ENCODE peak calls at places on chromosomes 2 and 18, in six cellular contexts. O is ovary, T is AG10803, G is heart right ventricle, U is Panc1, B is brain microvascular endothelial cell. I is an unnamed sample.
A peak's percentile ranks its signal among the peaks of the same experiment; 100 is the strongest.

GRCh38 chr2:151339168-151339567 is 18.2 kb upstream of the TNFAIP6 start:
- DNase-seq in T (no peak), U (no peak), B (no peak), G (no peak), O (no peak), I (no peak)

GRCh38 chr2:203559640-203560039 is 24.5 kb upstream of the RAPH1 start:
- DNase-seq in T (no peak), G (no peak), B (no peak), O (no peak), U (no peak), I (no peak)

GRCh38 chr2:43274055-43274454 is 47.6 kb upstream of the ZFP36L2 start:
- DNase-seq in T (no peak), B (no peak), U (no peak), G (no peak), O (no peak), I (no peak)

GRCh38 chr2:156088598-156088997 is 243.9 kb downstream of the NR4A2 start:
- DNase-seq in U (no peak), B (no peak), G (no peak), T (no peak), O (no peak), I (no peak)

GRCh38 chr2:151907933-151908882 is 80.0 kb upstream of the ARL5A start:
- DNase-seq in B (peak; percentile 28), T (no peak), G (no peak), U (no peak), O (no peak), I (no peak)

GRCh38 chr18:79770826-79771225 is 26.9 kb upstream of the KCNG2 start:
- DNase-seq in U (no peak), T (no peak), B (no peak), O (no peak), G (no peak), I (no peak)

GRCh38 chr2:47636596-47636995 is 146.3 kb upstream of the MSH6 start:
- DNase-seq in T (peak; percentile 63), B (no peak), G (no peak), O (no peak), U (no peak), I (no peak)

GRCh38 chr2:110873597-110874525 is 141.5 kb downstream of the ACOXL start:
- DNase-seq in O (no peak), U (no peak), T (no peak), G (no peak), B (no peak), I (no peak)

GRCh38 chr2:69298862-69299261 is 88.2 kb downstream of the GFPT1 start:
- DNase-seq in G (no peak), T (peak; percentile 60), B (peak; percentile 68), O (no peak), U (no peak), I (no peak)

GRCh38 chr2:128513416-128514283 is 195.0 kb upstream of the HS6ST1 start:
- DNase-seq in O (no peak), B (no peak), U (no peak), T (no peak), G (no peak), I (no peak)

GRCh38 chr2:28325567-28326468 is 66.8 kb upstream of the FOSL2 start:
- DNase-seq in B (no peak), O (no peak), U (no peak), T (no peak), G (no peak), I (no peak)

GRCh38 chr2:180456811-180457210 is 449.7 kb upstream of the CWC22 start:
- DNase-seq in O (no peak), G (no peak), B (no peak), T (no peak), U (no peak), I (no peak)

GRCh38 chr2:100109986-100110980 is 32.1 kb downstream of the AFF3 start:
- DNase-seq in B (no peak), T (no peak), G (no peak), U (no peak), O (no peak), I (no peak)

GRCh38 chr2:8380026-8380425 is 301.8 kb upstream of the ID2 start:
- DNase-seq in B (no peak), U (no peak), G (no peak), O (no peak), T (no peak), I (no peak)

GRCh38 chr2:181685150-181685688 is 4.9 kb upstream of the NEUROD1 start:
- DNase-seq in G (no peak), T (peak; percentile 2), U (no peak), O (no peak), B (no peak), I (no peak)

GRCh38 chr2:26591619-26592505 is 49.3 kb downstream of the CIB4 start:
- DNase-seq in B (no peak), G (no peak), O (no peak), T (no peak), U (no peak), I (no peak)

GRCh38 chr2:16662440-16662839 is 3.2 kb downstream of the CYRIA start:
- DNase-seq in O (no peak), B (peak; percentile 89), G (no peak), T (no peak), U (no peak), I (no peak)

GRCh38 chr18:74459877-74460276 is 2.8 kb upstream of the DIPK1C start:
- DNase-seq in U (no peak), B (no peak), T (no peak), O (no peak), G (no peak), I (no peak)

GRCh38 chr2:6999161-6999877 is 82.1 kb downstream of the RNF144A start:
- DNase-seq in O (no peak), T (no peak), G (no peak), B (no peak), U (no peak), I (no peak)

GRCh38 chr2:238272156-238272555 is 16.3 kb downstream of the PER2 start:
- DNase-seq in U (no peak), T (no peak), O (no peak), G (no peak), B (no peak), I (peak; percentile 27)

GRCh38 chr18:10563886-10564285 is 38.1 kb downstream of the NAPG start:
- DNase-seq in G (no peak), O (no peak), U (no peak), T (no peak), B (no peak), I (no peak)

GRCh38 chr2:146952691-146953090 is 892.1 kb upstream of the ACVR2A start:
- DNase-seq in B (no peak), O (no peak), T (peak; percentile 21), G (no peak), U (no peak), I (no peak)

GRCh38 chr18:13147146-13147545 is 71.4 kb upstream of the LDLRAD4 start:
- DNase-seq in B (no peak), T (no peak), O (no peak), U (no peak), G (no peak), I (no peak)

GRCh38 chr2:80001704-80002103 is 302.8 kb downstream of the LRRTM1 start:
- DNase-seq in T (peak; percentile 83), O (no peak), U (no peak), G (no peak), B (no peak), I (no peak)

GRCh38 chr18:48949051-48949605 is 1.6 kb downstream of the SMAD7 start:
- DNase-seq in G (peak; percentile 59), T (no peak), B (no peak), O (peak; percentile 57), U (no peak), I (no peak)

GRCh38 chr2:204110250-204111183 is 174.0 kb downstream of the ICOS start:
- DNase-seq in B (peak; percentile 47), O (no peak), T (peak; percentile 70), U (no peak), G (no peak), I (no peak)

GRCh38 chr2:192195548-192196418 is 1.1 kb upstream of the TMEFF2 start:
- DNase-seq in B (no peak), G (peak; percentile 14), U (no peak), O (peak; percentile 11), T (peak; percentile 15), I (peak; percentile 60)

GRCh38 chr18:67665266-67665665 is 148.7 kb upstream of the DSEL start:
- DNase-seq in G (no peak), T (peak; percentile 63), U (no peak), B (peak; percentile 44), O (no peak), I (no peak)

GRCh38 chr2:39684495-39684894 is 18.8 kb downstream of the TMEM178A start:
- DNase-seq in U (no peak), G (no peak), O (no peak), B (no peak), T (no peak), I (no peak)

GRCh38 chr2:134453973-134454372 is 200.1 kb downstream of the MGAT5 start:
- DNase-seq in T (no peak), B (no peak), U (no peak), O (no peak), G (no peak), I (no peak)

GRCh38 chr2:74501335-74502071 is 2.1 kb upstream of the LBX2 start:
- DNase-seq in B (no peak), U (no peak), O (no peak), G (no peak), T (no peak), I (no peak)
- H3K4me3 ChIP-seq in B (peak overlapping the region; percentile 68), U (peak overlapping the region; percentile 86), O (no peak overlapping the region), G (no peak overlapping the region), T (peak overlapping the region; percentile 78), I (no peak overlapping the region)

GRCh38 chr2:176097820-176098365 is 1.7 kb upstream of the HOXD12 start:
- DNase-seq in B (no peak), U (no peak), O (no peak), G (no peak), T (no peak), I (no peak)
- TF ChIP-seq CTCF in B (no peak), U (no peak), O (no peak), G (no peak), T (no peak), I (peak; percentile 2)

DNA sequence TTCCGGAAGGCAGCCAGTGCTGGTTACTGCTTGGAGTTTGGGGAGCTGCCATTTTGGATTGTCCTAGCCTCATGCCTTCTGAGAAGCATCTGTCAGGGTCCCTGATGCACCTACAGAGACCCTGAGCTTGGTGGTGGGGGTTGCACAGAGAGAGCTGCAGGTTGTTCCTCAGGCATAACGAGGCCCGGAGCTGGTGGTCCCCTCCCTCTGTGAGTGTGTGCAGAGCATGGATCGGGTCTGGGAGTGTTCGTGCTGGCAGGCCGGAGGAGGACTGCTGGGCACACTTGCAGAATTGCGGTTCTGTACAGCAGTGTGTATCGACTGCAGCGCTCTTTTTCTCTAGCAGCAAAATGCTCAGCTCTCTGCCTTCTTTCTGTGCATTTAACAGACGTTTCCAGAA is 7.8 kb downstream of the HPCAL1 start:
- DNase-seq in G (no peak), U (no peak), T (no peak), B (no peak), O (no peak), I (no peak)
- H3K4me3 ChIP-seq in G (no peak overlapping the region), U (no peak overlapping the region), T (no peak overlapping the region), B (no peak overlapping the region), O (no peak overlapping the region), I (no peak overlapping the region)

DNA sequence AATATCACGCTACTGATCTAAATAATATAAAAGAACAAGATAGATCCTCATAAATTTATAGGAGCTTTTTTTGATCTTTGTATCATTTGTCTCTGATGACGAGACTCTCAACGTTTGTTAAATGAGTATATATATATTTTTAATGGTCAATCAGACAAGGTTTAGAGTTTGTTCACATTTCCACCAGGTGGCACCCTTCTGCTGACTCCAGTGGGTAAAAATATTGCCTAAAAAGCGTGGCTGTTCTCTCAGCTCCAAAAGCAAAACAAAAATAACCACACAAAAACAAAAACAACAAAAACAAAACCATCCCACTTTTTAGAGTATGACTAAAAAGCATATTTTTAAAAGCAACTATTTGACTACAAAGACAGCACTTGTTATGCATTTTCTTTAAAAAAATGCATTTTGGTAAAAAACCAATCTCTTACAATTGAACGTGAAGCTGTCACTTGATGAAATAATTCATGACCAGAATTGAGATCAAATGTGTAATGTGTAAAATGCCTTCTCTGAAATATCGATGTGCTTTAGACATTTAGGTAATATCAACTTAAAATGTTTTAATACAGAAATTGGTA is 723.2 kb downstream of the DPP10 start:
- DNase-seq in U (peak; percentile 5), O (no peak), G (no peak), B (peak; percentile 12), T (peak; percentile 33), I (peak; percentile 42)
- TF ChIP-seq CTCF in U (peak; percentile 67), O (no peak), G (no peak), B (peak; percentile 53), T (peak; percentile 59), I (peak; percentile 14)